ENCODE peak calls at places on chromosomes 4 and X, in six cellular contexts. Z is lung; R is CD8-positive, alpha-beta memory T cell; L is left ventricle myocardium inferior; B is H7; K is left lung. S is an unnamed sample. For H3K27me3, the result is how much of the 10 kb centered on the place peaks cover.

GRCh38 chrX:16745659-16746058 is 26.2 kb downstream of the SYAP1 start:
- DNase-seq in Z (no peak), K (no peak), L (no peak), R (no peak), B (no peak), S (no peak)

GRCh38 chr4:80507507-80507906 is 172.0 kb downstream of the CFAP299 start:
- DNase-seq in R (no peak), Z (no peak), K (no peak), B (no peak), L (no peak), S (no peak)

GRCh38 chrX:23103546-23103945 is 103.8 kb downstream of the DDX53 start:
- DNase-seq in L (no peak), Z (no peak), B (peak), R (no peak), K (no peak), S (no peak)

GRCh38 chr4:52052475-52052780 is 1.3 kb downstream of the SPATA18 start:
- DNase-seq in R (no peak), K (no peak), L (no peak), B (peak), Z (no peak), S (no peak)

GRCh38 chr4:41327770-41328169 is 71.0 kb downstream of the UCHL1 start:
- DNase-seq in B (peak), R (no peak), L (no peak), Z (no peak), K (no peak), S (no peak)

GRCh38 chr4:184100297-184100885 is 117.3 kb downstream of the ENPP6 start:
- DNase-seq in R (no peak), L (peak), Z (peak), B (peak), K (peak), S (no peak)

GRCh38 chr4:81257021-81257420 is 42.0 kb upstream of the PRKG2 start:
- DNase-seq in L (no peak), B (no peak), K (no peak), R (no peak), Z (no peak), S (no peak)

GRCh38 chr4:124409044-124409443 is 303.5 kb downstream of the ANKRD50 start:
- DNase-seq in B (no peak), K (no peak), R (no peak), Z (no peak), L (no peak), S (no peak)

GRCh38 chrX:115630204-115630603 is 69.2 kb downstream of the PLS3 start:
- DNase-seq in R (no peak), Z (no peak), K (no peak), B (no peak), L (no peak), S (no peak)

GRCh38 chrX:10350991-10351390 is 194.2 kb downstream of the CLCN4 start:
- DNase-seq in K (no peak), L (no peak), R (no peak), Z (no peak), B (no peak), S (peak)

GRCh38 chrX:20965270-20966044 is 408.8 kb upstream of the CNKSR2 start:
- DNase-seq in L (no peak), K (no peak), B (no peak), Z (no peak), R (no peak), S (no peak)

GRCh38 chr4:82681759-82682158 is 116.8 kb downstream of the SCD5 start:
- DNase-seq in L (no peak), K (no peak), Z (no peak), R (no peak), B (no peak), S (no peak)

GRCh38 chrX:134646170-134646569 is 12.1 kb downstream of the PLAC1 start:
- DNase-seq in B (no peak), Z (no peak), K (no peak), R (no peak), L (no peak), S (no peak)

GRCh38 chr4:141416219-141416618 is 195.5 kb downstream of the ZNF330 start:
- DNase-seq in B (no peak), Z (no peak), K (no peak), R (no peak), L (no peak), S (no peak)

GRCh38 chr4:110621328-110621812 is 1.5 kb downstream of the PITX2 start:
- DNase-seq in L (no peak), R (no peak), Z (no peak), K (peak), B (peak), S (peak)

GRCh38 chr4:13233755-13234154 is 250.4 kb downstream of the RAB28 start:
- DNase-seq in K (no peak), Z (no peak), B (no peak), R (no peak), L (no peak), S (no peak)

GRCh38 chr4:153222162-153222789 is 18.0 kb downstream of the TRIM2 start:
- DNase-seq in K (no peak), Z (no peak), L (peak), R (peak), B (peak), S (peak)

GRCh38 chr4:84482564-84483563 is 16.2 kb downstream of the NKX6-1 start:
- DNase-seq in L (no peak), Z (no peak), K (peak), R (no peak), B (peak), S (peak)

GRCh38 chrX:22135171-22135711 is 103.1 kb downstream of the PHEX start:
- DNase-seq in B (no peak), K (no peak), Z (no peak), L (no peak), R (no peak), S (peak)

GRCh38 chr4:53712326-53712725 is 121.0 kb upstream of the LNX1 start:
- DNase-seq in K (no peak), R (no peak), Z (no peak), L (no peak), B (no peak), S (no peak)

GRCh38 chrX:80139564-80139963 is 125.0 kb downstream of the TBX22 start:
- DNase-seq in B (no peak), Z (no peak), L (no peak), K (no peak), R (no peak), S (no peak)

GRCh38 chr4:185541251-185541671 is 6.0 kb upstream of the PDLIM3 start:
- DNase-seq in Z (peak), R (no peak), L (peak), B (no peak), K (no peak), S (no peak)

GRCh38 chrX:107769581-107770317 is 5.8 kb downstream of the TSC22D3 start:
- DNase-seq in R (no peak), B (no peak), L (no peak), K (no peak), Z (no peak), S (no peak)

GRCh38 chrX:108090474-108091265 is 672 bp downstream of the PSMD10 start:
- DNase-seq in R (no peak), B (no peak), Z (no peak), K (no peak), L (no peak), S (no peak)

GRCh38 chrX:12447448-12448154 is 309.3 kb downstream of the FRMPD4 start:
- DNase-seq in R (no peak), L (no peak), B (no peak), Z (no peak), K (no peak), S (no peak)

GRCh38 chrX:95332530-95332929 is 1352.1 kb upstream of the DIAPH2 start:
- DNase-seq in B (no peak), R (no peak), L (no peak), Z (no peak), K (no peak), S (no peak)

GRCh38 chr4:157270108-157270507 is 49.6 kb downstream of the GRIA2 start:
- DNase-seq in R (no peak), K (no peak), Z (no peak), B (no peak), L (no peak), S (no peak)

GRCh38 chrX:104318330-104319009 is 63.7 kb upstream of the ESX1 start:
- DNase-seq in K (no peak), R (no peak), Z (no peak), L (no peak), B (no peak), S (no peak)

GRCh38 chr4:41409095-41409494 is 128.9 kb upstream of the LIMCH1 start:
- DNase-seq in B (no peak), Z (no peak), K (no peak), R (no peak), L (no peak), S (no peak)

GRCh38 chrX:72123471-72124185 is 8.1 kb downstream of the RTL5 start:
- DNase-seq in R (no peak), K (no peak), B (peak), L (peak), Z (no peak), S (peak)

GRCh38 chr4:7532043-7532442 is 97.3 kb upstream of the PSAPL1 start:
- DNase-seq in L (no peak), B (no peak), K (no peak), Z (no peak), R (no peak), S (peak)

GRCh38 chrX:134792077-134792476 is 133.8 kb upstream of the PLAC1 start:
- DNase-seq in K (no peak), L (no peak), R (no peak), B (no peak), Z (no peak), S (no peak)

GRCh38 chr4:76585897-76586360 is 150.9 kb downstream of the SHROOM3 start:
- DNase-seq in B (peak), Z (peak), K (peak), L (peak), R (no peak), S (no peak)

GRCh38 chrX:25005382-25006185 is 10.2 kb downstream of the ARX start:
- DNase-seq in B (peak), L (no peak), K (no peak), R (no peak), Z (no peak), S (peak)

GRCh38 chr4:140673729-140674128 is 82.5 kb downstream of the TBC1D9 start:
- DNase-seq in Z (no peak), L (no peak), B (no peak), K (no peak), R (no peak), S (no peak)

GRCh38 chrX:47563801-47564315 is 2.9 kb downstream of the ARAF start:
- DNase-seq in R (no peak), Z (no peak), L (no peak), B (no peak), K (no peak), S (no peak)

GRCh38 chr4:182604953-182605352 is 312.2 kb downstream of the DCTD start:
- DNase-seq in K (no peak), L (no peak), B (no peak), R (no peak), Z (no peak), S (no peak)

DNA sequence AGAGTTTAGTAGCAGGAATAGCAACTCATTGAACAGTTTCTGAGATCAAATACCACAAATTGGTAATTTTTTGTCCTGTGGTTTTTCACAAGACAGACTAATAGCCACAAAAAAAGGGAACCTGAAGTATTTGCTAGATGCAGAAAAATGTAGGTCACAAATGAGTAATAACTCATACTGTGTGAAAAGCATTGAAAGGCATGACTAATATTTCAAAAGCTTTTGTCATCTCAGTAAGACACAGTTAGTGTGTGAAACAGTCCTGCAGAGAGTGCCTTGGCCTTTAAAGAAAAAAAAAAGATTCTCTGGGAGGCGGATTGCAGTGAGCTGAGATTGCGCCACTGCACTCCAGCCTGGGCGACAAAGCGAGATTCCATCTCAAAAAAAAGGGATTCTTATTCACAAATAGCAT is 31.4 kb upstream of the SLC25A31 start:
- DNase-seq in B (no peak), Z (no peak), R (no peak), K (no peak), L (no peak), S (peak)
- H3K27me3 ChIP-seq in B (under half), Z (under half), R (under half), K (under half), L (under half), S (under half)

GRCh38 chr4:25235401-25235800 is 1.6 kb downstream of the PI4K2B start:
- DNase-seq in L (no peak), B (no peak), Z (no peak), K (no peak), R (no peak), S (no peak)
- H3K27me3 ChIP-seq in L (under half), B (under half), Z (under half), K (under half), R (under half), S (under half)

DNA sequence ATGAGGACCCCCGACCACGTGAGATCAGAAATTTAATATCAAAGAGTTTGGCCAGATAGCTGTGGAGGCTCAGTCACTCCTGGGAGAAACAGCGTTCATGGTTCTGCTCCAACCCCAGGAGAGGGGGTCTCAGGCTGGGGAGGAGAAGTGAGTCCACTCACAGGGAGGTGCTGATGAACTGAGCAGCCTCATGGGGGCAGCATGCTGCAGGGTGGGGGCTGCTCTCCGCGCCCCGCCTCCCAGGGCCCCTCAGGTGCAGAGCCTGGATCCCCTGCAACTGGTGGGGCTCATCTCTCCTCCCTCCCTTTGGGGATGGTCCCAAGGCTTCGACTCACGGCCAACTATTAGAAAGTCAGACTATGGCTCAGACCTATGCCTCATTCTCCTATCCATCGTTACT is 26.6 kb upstream of the C4orf50 start:
- DNase-seq in K (no peak), R (no peak), Z (no peak), B (peak), L (no peak), S (peak)
- H3K27me3 ChIP-seq in K (under half), R (under half), Z (under half), B (under half), L (half or more), S (under half)

DNA sequence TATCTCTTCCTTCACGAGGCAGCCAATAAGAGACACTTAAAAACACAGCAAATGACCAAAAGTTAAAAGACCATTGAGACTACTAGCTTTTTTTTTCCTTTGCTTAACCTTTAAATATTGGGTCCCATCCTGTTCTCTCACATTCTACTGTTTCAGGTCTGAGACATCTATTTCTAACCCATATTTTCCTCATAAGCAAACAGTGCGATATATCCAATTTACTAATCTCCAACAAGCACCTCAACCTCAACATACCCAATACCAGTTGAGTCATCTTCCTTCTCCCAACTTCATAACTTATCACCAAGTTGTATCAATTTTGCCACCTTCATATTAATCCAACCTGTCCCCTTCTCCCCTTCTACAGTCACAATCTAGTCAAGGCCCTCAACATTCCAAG is 7.0 kb downstream of the AWAT1 start:
- DNase-seq in L (no peak), K (no peak), R (no peak), B (no peak), Z (no peak), S (no peak)
- H3K27me3 ChIP-seq in L (under half), K (under half), R (under half), B (under half), Z (under half), S (under half)

GRCh38 chr4:190015538-190016368 is 11.3 kb downstream of the FRG2 start:
- DNase-seq in L (no peak), Z (no peak), B (peak), R (no peak), K (peak), S (no peak)
- H3K27me3 ChIP-seq in L (half or more), Z (under half), B (half or more), R (under half), K (half or more), S (half or more)

GRCh38 chr4:8543623-8544022 is 36.6 kb upstream of the GPR78 start:
- DNase-seq in Z (no peak), L (no peak), B (no peak), K (no peak), R (no peak), S (no peak)
- H3K27me3 ChIP-seq in Z (under half), L (under half), B (under half), K (under half), R (under half), S (under half)